ENCODE peak calls at places on chromosome 1, in eight cellular contexts. One of them, this sample, is unnamed. For H3K4me1, the result is how much of the 10 kb centered on the place peaks cover.

GRCh38 chr1:159991513-159991912 is 37.5 kb upstream of the SLAMF9 start:
- DNase-seq in lung: peak
- DNase-seq in neural progenitor cell: no peak
- DNase-seq in effector memory CD4-positive, alpha-beta T cell: no peak
- DNase-seq in breast epithelium: no peak
- DNase-seq in psoas muscle: no peak
- DNase-seq in endothelial cell of umbilical vein: no peak
- DNase-seq in mesendoderm: no peak
- DNase-seq in this sample: peak

GRCh38 chr1:26160527-26161407 is 1.9 kb downstream of the FAM110D start:
- DNase-seq in mesendoderm: no peak
- DNase-seq in endothelial cell of umbilical vein: peak
- DNase-seq in psoas muscle: no peak
- DNase-seq in breast epithelium: no peak
- DNase-seq in lung: no peak
- DNase-seq in effector memory CD4-positive, alpha-beta T cell: no peak
- DNase-seq in neural progenitor cell: no peak
- DNase-seq in this sample: no peak

GRCh38 chr1:192448026-192448578 is 127.5 kb upstream of the RGS1 start:
- DNase-seq in neural progenitor cell: no peak
- DNase-seq in lung: no peak
- DNase-seq in endothelial cell of umbilical vein: no peak
- DNase-seq in breast epithelium: no peak
- DNase-seq in effector memory CD4-positive, alpha-beta T cell: no peak
- DNase-seq in psoas muscle: no peak
- DNase-seq in mesendoderm: peak
- DNase-seq in this sample: no peak

GRCh38 chr1:218394416-218394815 is 49.3 kb downstream of the TGFB2 start:
- DNase-seq in endothelial cell of umbilical vein: no peak
- DNase-seq in breast epithelium: no peak
- DNase-seq in neural progenitor cell: no peak
- DNase-seq in psoas muscle: no peak
- DNase-seq in lung: no peak
- DNase-seq in mesendoderm: no peak
- DNase-seq in effector memory CD4-positive, alpha-beta T cell: no peak
- DNase-seq in this sample: no peak

GRCh38 chr1:66537718-66538117 is 3.8 kb downstream of the SGIP1 start:
- DNase-seq in breast epithelium: no peak
- DNase-seq in endothelial cell of umbilical vein: no peak
- DNase-seq in mesendoderm: no peak
- DNase-seq in lung: no peak
- DNase-seq in neural progenitor cell: no peak
- DNase-seq in effector memory CD4-positive, alpha-beta T cell: no peak
- DNase-seq in psoas muscle: no peak
- DNase-seq in this sample: no peak

GRCh38 chr1:162471290-162471853 is 26.2 kb upstream of the UHMK1 start:
- DNase-seq in breast epithelium: no peak
- DNase-seq in endothelial cell of umbilical vein: no peak
- DNase-seq in neural progenitor cell: peak
- DNase-seq in effector memory CD4-positive, alpha-beta T cell: no peak
- DNase-seq in mesendoderm: peak
- DNase-seq in lung: no peak
- DNase-seq in psoas muscle: no peak
- DNase-seq in this sample: no peak

GRCh38 chr1:226884116-226884515 is 13.7 kb downstream of the PSEN2 start:
- DNase-seq in mesendoderm: no peak
- DNase-seq in lung: no peak
- DNase-seq in breast epithelium: no peak
- DNase-seq in neural progenitor cell: no peak
- DNase-seq in endothelial cell of umbilical vein: no peak
- DNase-seq in effector memory CD4-positive, alpha-beta T cell: no peak
- DNase-seq in psoas muscle: no peak
- DNase-seq in this sample: no peak

GRCh38 chr1:17978016-17978415 is 129.6 kb upstream of the IGSF21 start:
- DNase-seq in lung: no peak
- DNase-seq in breast epithelium: no peak
- DNase-seq in psoas muscle: no peak
- DNase-seq in mesendoderm: no peak
- DNase-seq in endothelial cell of umbilical vein: no peak
- DNase-seq in effector memory CD4-positive, alpha-beta T cell: no peak
- DNase-seq in neural progenitor cell: no peak
- DNase-seq in this sample: no peak

GRCh38 chr1:203287896-203288295 is 17.4 kb upstream of the BTG2 start:
- DNase-seq in effector memory CD4-positive, alpha-beta T cell: no peak
- DNase-seq in lung: no peak
- DNase-seq in endothelial cell of umbilical vein: no peak
- DNase-seq in psoas muscle: no peak
- DNase-seq in mesendoderm: no peak
- DNase-seq in neural progenitor cell: no peak
- DNase-seq in breast epithelium: no peak
- DNase-seq in this sample: no peak

GRCh38 chr1:203290261-203291089 is 14.8 kb upstream of the BTG2 start:
- DNase-seq in psoas muscle: peak
- DNase-seq in neural progenitor cell: peak
- DNase-seq in breast epithelium: peak
- DNase-seq in endothelial cell of umbilical vein: peak
- DNase-seq in effector memory CD4-positive, alpha-beta T cell: peak
- DNase-seq in lung: peak
- DNase-seq in mesendoderm: peak
- DNase-seq in this sample: peak

GRCh38 chr1:203288351-203288894 is 16.9 kb upstream of the BTG2 start:
- DNase-seq in breast epithelium: no peak
- DNase-seq in endothelial cell of umbilical vein: no peak
- DNase-seq in effector memory CD4-positive, alpha-beta T cell: no peak
- DNase-seq in neural progenitor cell: no peak
- DNase-seq in mesendoderm: no peak
- DNase-seq in psoas muscle: no peak
- DNase-seq in lung: no peak
- DNase-seq in this sample: no peak

GRCh38 chr1:203289982-203290260 is 15.4 kb upstream of the BTG2 start:
- DNase-seq in neural progenitor cell: no peak
- DNase-seq in breast epithelium: no peak
- DNase-seq in effector memory CD4-positive, alpha-beta T cell: no peak
- DNase-seq in mesendoderm: no peak
- DNase-seq in endothelial cell of umbilical vein: no peak
- DNase-seq in lung: no peak
- DNase-seq in psoas muscle: no peak
- DNase-seq in this sample: no peak

DNA sequence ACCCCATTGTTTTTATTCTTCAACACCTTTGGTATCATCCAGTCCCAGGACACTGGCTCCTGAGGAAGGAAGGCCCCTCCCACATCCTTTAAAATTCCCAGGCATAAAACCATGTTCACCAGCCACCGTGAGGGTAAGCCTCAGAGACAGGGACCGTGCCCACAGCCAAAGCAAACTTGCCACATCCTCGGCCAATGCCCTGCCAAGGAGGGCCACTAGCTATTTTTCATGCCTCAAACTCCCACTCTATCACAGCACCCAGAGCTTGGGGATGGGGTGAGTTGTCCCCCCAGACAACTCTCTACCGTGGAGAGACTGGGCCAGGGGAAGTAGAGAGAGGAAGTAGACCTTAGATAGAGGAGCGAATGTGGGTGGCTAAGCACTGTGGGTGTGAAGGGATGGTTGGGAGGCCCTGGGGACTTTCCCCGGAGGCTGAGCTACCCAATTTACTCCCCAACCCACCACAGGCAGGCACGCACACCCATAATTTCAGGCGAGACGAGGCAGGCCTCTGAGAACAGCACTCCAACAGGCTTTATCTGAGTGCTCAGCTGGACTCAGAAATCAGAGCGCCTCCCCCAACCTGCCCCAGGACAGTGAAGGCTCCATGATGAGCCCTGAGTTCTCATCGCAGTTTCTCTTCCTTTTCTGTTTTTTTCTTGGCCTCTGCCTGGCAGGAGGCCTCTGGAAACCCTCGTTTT is 15.9 kb upstream of the BTG2 start:
- DNase-seq in neural progenitor cell: no peak
- DNase-seq in effector memory CD4-positive, alpha-beta T cell: peak
- DNase-seq in mesendoderm: no peak
- DNase-seq in breast epithelium: no peak
- DNase-seq in psoas muscle: no peak
- DNase-seq in endothelial cell of umbilical vein: no peak
- DNase-seq in lung: no peak
- DNase-seq in this sample: no peak
- H3K4me1 ChIP-seq in neural progenitor cell: under half
- H3K4me1 ChIP-seq in effector memory CD4-positive, alpha-beta T cell: under half
- H3K4me1 ChIP-seq in mesendoderm: under half
- H3K4me1 ChIP-seq in breast epithelium: under half
- H3K4me1 ChIP-seq in psoas muscle: half or more
- H3K4me1 ChIP-seq in endothelial cell of umbilical vein: under half
- H3K4me1 ChIP-seq in lung: under half
- H3K4me1 ChIP-seq in this sample: under half

GRCh38 chr1:31690921-31691320 is 12.9 kb downstream of the COL16A1 start:
- DNase-seq in psoas muscle: no peak
- DNase-seq in mesendoderm: no peak
- DNase-seq in endothelial cell of umbilical vein: no peak
- DNase-seq in breast epithelium: no peak
- DNase-seq in effector memory CD4-positive, alpha-beta T cell: no peak
- DNase-seq in neural progenitor cell: no peak
- DNase-seq in lung: no peak
- DNase-seq in this sample: no peak
- H3K4me3 ChIP-seq in psoas muscle: no peak
- H3K4me3 ChIP-seq in mesendoderm: no peak
- H3K4me3 ChIP-seq in endothelial cell of umbilical vein: no peak
- H3K4me3 ChIP-seq in breast epithelium: no peak
- H3K4me3 ChIP-seq in effector memory CD4-positive, alpha-beta T cell: no peak
- H3K4me3 ChIP-seq in neural progenitor cell: no peak
- H3K4me3 ChIP-seq in lung: no peak
- H3K4me3 ChIP-seq in this sample: no peak

GRCh38 chr1:9275161-9275560 is 17.5 kb upstream of the SPSB1 start:
- DNase-seq in breast epithelium: no peak
- DNase-seq in lung: no peak
- DNase-seq in effector memory CD4-positive, alpha-beta T cell: no peak
- DNase-seq in mesendoderm: no peak
- DNase-seq in endothelial cell of umbilical vein: no peak
- DNase-seq in neural progenitor cell: no peak
- DNase-seq in psoas muscle: peak
- DNase-seq in this sample: no peak

GRCh38 chr1:9278585-9279153 is 14.0 kb upstream of the SPSB1 start:
- DNase-seq in lung: no peak
- DNase-seq in neural progenitor cell: no peak
- DNase-seq in mesendoderm: no peak
- DNase-seq in breast epithelium: no peak
- DNase-seq in psoas muscle: peak
- DNase-seq in effector memory CD4-positive, alpha-beta T cell: no peak
- DNase-seq in endothelial cell of umbilical vein: no peak
- DNase-seq in this sample: no peak

GRCh38 chr1:9278114-9278513 is 14.6 kb upstream of the SPSB1 start:
- DNase-seq in neural progenitor cell: no peak
- DNase-seq in breast epithelium: no peak
- DNase-seq in lung: no peak
- DNase-seq in effector memory CD4-positive, alpha-beta T cell: no peak
- DNase-seq in mesendoderm: no peak
- DNase-seq in psoas muscle: peak
- DNase-seq in endothelial cell of umbilical vein: no peak
- DNase-seq in this sample: no peak

GRCh38 chr1:9273177-9273576 is 19.5 kb upstream of the SPSB1 start:
- DNase-seq in mesendoderm: no peak
- DNase-seq in psoas muscle: peak
- DNase-seq in endothelial cell of umbilical vein: no peak
- DNase-seq in lung: no peak
- DNase-seq in neural progenitor cell: no peak
- DNase-seq in effector memory CD4-positive, alpha-beta T cell: no peak
- DNase-seq in breast epithelium: no peak
- DNase-seq in this sample: no peak

GRCh38 chr1:9275567-9276034 is 17.1 kb upstream of the SPSB1 start:
- DNase-seq in lung: peak
- DNase-seq in neural progenitor cell: no peak
- DNase-seq in effector memory CD4-positive, alpha-beta T cell: peak
- DNase-seq in mesendoderm: peak
- DNase-seq in breast epithelium: no peak
- DNase-seq in endothelial cell of umbilical vein: peak
- DNase-seq in psoas muscle: peak
- DNase-seq in this sample: no peak
- H3K27ac ChIP-seq in lung: peak
- H3K27ac ChIP-seq in neural progenitor cell: no peak
- H3K27ac ChIP-seq in effector memory CD4-positive, alpha-beta T cell: no peak
- H3K27ac ChIP-seq in mesendoderm: no peak
- H3K27ac ChIP-seq in breast epithelium: no peak
- H3K27ac ChIP-seq in endothelial cell of umbilical vein: no peak
- H3K27ac ChIP-seq in psoas muscle: peak
- H3K27ac ChIP-seq in this sample: no peak

GRCh38 chr1:53378061-53378460 is 50.2 kb upstream of the LRP8 start:
- DNase-seq in lung: no peak
- DNase-seq in effector memory CD4-positive, alpha-beta T cell: no peak
- DNase-seq in neural progenitor cell: no peak
- DNase-seq in psoas muscle: peak
- DNase-seq in endothelial cell of umbilical vein: no peak
- DNase-seq in mesendoderm: no peak
- DNase-seq in breast epithelium: peak
- DNase-seq in this sample: no peak

GRCh38 chr1:53376041-53376461 is 48.2 kb upstream of the LRP8 start:
- DNase-seq in breast epithelium: no peak
- DNase-seq in neural progenitor cell: no peak
- DNase-seq in mesendoderm: no peak
- DNase-seq in endothelial cell of umbilical vein: no peak
- DNase-seq in effector memory CD4-positive, alpha-beta T cell: no peak
- DNase-seq in psoas muscle: peak
- DNase-seq in lung: no peak
- DNase-seq in this sample: no peak

GRCh38 chr1:53377438-53377841 is 49.6 kb upstream of the LRP8 start:
- DNase-seq in neural progenitor cell: no peak
- DNase-seq in effector memory CD4-positive, alpha-beta T cell: no peak
- DNase-seq in endothelial cell of umbilical vein: no peak
- DNase-seq in psoas muscle: peak
- DNase-seq in breast epithelium: peak
- DNase-seq in lung: no peak
- DNase-seq in mesendoderm: no peak
- DNase-seq in this sample: peak

GRCh38 chr1:53375440-53375839 is 47.6 kb upstream of the LRP8 start:
- DNase-seq in mesendoderm: no peak
- DNase-seq in lung: no peak
- DNase-seq in endothelial cell of umbilical vein: no peak
- DNase-seq in psoas muscle: peak
- DNase-seq in breast epithelium: peak
- DNase-seq in neural progenitor cell: no peak
- DNase-seq in effector memory CD4-positive, alpha-beta T cell: no peak
- DNase-seq in this sample: no peak

DNA sequence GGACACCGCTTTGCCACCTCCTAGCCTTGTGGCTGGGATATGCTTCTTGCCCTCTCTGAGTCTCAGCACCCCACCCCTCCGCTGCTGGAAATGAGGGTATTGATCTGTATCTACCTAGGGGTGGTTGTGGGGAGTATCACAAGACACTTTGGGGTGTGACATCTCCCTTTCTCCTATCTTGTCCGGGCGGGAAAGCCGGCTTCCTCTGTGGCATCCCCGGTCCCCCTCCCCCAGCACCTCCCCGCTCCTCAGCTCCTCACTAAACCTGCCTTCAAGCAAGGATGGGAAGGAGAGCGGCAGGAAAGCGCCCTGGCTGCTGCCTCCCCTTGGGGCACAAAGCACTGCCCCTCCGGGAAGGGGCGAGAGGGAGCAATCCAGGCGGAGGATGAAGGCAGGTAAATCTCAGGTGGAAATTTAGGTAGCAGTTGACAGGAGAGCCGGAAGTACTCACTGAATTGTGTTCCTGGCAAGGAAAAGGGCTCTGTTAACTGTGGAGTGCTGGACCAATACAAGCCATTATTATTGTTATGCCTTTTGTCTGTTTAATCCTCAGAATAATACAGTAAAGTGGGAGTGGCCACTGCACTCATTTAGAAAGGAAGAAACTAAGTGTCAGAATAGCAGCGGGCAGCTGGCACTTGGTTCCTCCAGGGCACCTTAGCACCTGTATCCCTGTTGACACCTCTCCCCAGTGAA is 49.0 kb upstream of the LRP8 start:
- DNase-seq in mesendoderm: no peak
- DNase-seq in psoas muscle: peak
- DNase-seq in neural progenitor cell: no peak
- DNase-seq in effector memory CD4-positive, alpha-beta T cell: no peak
- DNase-seq in breast epithelium: no peak
- DNase-seq in lung: no peak
- DNase-seq in endothelial cell of umbilical vein: no peak
- DNase-seq in this sample: no peak
- H3K4me1 ChIP-seq in mesendoderm: under half
- H3K4me1 ChIP-seq in psoas muscle: under half
- H3K4me1 ChIP-seq in neural progenitor cell: under half
- H3K4me1 ChIP-seq in effector memory CD4-positive, alpha-beta T cell: under half
- H3K4me1 ChIP-seq in breast epithelium: under half
- H3K4me1 ChIP-seq in lung: under half
- H3K4me1 ChIP-seq in endothelial cell of umbilical vein: under half
- H3K4me1 ChIP-seq in this sample: under half

This sample was measured in cardiac muscle cell.